ENCODE peak calls at places on chromosomes 6 and 20, in four cellular contexts. Y is GM12878, Q is K562, X is H1. N is an unnamed sample.

GRCh38 chr6:44456070-44456965 is 68.8 kb downstream of the CDC5L start:
- DNase-seq in Y (no peak), Q (peak; percentile 82), X (no peak), N (peak; percentile 61)

GRCh38 chr20:6919792-6920468 is 152.4 kb downstream of the BMP2 start:
- DNase-seq in Y (no peak), Q (no peak), X (no peak), N (no peak)

GRCh38 chr20:44491635-44492395 is 16.1 kb downstream of the TTPAL start:
- DNase-seq in Y (no peak), Q (no peak), X (no peak), N (no peak)

GRCh38 chr6:136323431-136324112 is 33.9 kb upstream of the BCLAF1 start:
- DNase-seq in Y (no peak), Q (no peak), X (no peak), N (no peak)

GRCh38 chr20:843908-844307 is 10.4 kb downstream of the FAM110A start:
- DNase-seq in Y (no peak), Q (no peak), X (no peak), N (no peak)

GRCh38 chr6:85675030-85675819 is 32.5 kb upstream of the SYNCRIP start:
- DNase-seq in Y (no peak), Q (no peak), X (no peak), N (no peak)

GRCh38 chr20:16052406-16052805 is 520.8 kb downstream of the KIF16B start:
- DNase-seq in Y (no peak), Q (no peak), X (no peak), N (no peak)

GRCh38 chr20:4082406-4083102 is 67.2 kb upstream of the RNF24 start:
- DNase-seq in Y (peak; percentile 59), Q (peak; percentile 73), X (no peak), N (peak; percentile 89)

GRCh38 chr20:62921119-62921687 is 5.1 kb downstream of the DIDO1 start:
- DNase-seq in Y (no peak), Q (peak; percentile 43), X (no peak), N (peak; percentile 88)

GRCh38 chr6:124040655-124041054 is 237.0 kb downstream of the NKAIN2 start:
- DNase-seq in Y (no peak), Q (no peak), X (no peak), N (no peak)

GRCh38 chr20:57871237-57871632 is 161.4 kb upstream of the PMEPA1 start:
- DNase-seq in Y (no peak), Q (no peak), X (no peak), N (no peak)
- TF ChIP-seq RFX5 in Y (no peak), Q (no peak), X (no peak), N (no peak)

GRCh38 chr20:32603046-32603726 is 18.1 kb upstream of the NOL4L start:
- DNase-seq in Y (no peak), Q (no peak), X (no peak), N (no peak)
- TF ChIP-seq EP300 in Y (no peak), Q (no peak), X (no peak), N (no peak)

GRCh38 chr6:28646650-28647049 is 121.0 kb downstream of the GPX5 start:
- DNase-seq in Y (no peak), Q (no peak), X (no peak), N (no peak)

GRCh38 chr6:28643017-28643740 is 117.5 kb downstream of the GPX5 start:
- DNase-seq in Y (peak; percentile 36), Q (peak; percentile 36), X (peak; percentile 70), N (peak; percentile 69)

GRCh38 chr6:28651161-28651560 is 125.5 kb downstream of the GPX5 start:
- DNase-seq in Y (no peak), Q (no peak), X (no peak), N (no peak)

GRCh38 chr6:28648878-28649375 is 123.2 kb downstream of the GPX5 start:
- DNase-seq in Y (no peak), Q (no peak), X (no peak), N (no peak)

GRCh38 chr6:28648035-28648877 is 122.6 kb downstream of the GPX5 start:
- DNase-seq in Y (peak; percentile 77), Q (peak; percentile 36), X (peak; percentile 62), N (peak; percentile 81)
- TF ChIP-seq ATF3 in Y (no peak), Q (no peak), X (no peak), N (no peak)

DNA sequence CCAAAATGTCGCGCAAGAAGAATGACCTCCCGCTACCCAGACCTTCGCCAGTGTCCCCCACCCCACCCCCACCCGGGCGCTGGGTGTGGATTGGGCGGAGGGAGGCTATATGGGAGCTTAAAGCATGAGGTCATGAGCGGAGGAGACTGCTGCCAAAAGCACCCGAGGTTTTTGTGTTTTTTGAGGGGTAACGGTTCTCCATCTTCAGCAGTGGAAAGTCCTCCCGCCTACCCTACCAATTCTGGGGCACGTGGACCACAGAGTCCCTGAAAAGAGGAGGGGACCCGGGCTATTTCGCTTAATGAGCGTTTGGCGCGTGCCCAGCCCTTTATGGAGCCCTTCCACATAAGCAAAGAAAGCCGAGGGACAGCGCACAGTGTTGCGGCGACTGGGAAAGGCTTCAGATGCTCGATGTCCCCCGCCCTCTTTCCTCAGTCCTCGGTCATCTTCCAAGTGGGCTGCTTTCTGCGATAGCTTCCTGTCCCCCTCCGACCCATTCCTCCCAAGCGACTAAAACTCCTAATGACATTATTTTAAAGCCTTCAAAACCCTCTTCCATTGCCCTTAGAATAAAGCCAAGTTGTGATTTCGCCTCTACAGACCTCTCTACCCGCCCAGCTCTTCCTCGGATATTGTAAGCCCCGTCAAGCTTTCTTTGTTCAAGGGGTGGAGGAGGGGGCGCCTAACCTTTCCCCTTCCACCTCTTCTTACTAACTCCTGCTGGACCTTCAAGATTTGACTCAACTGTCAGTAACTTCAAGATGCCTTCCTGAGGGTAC is 2.1 kb upstream of the TRERF1 start:
- DNase-seq in Y (no peak), Q (no peak), X (no peak), N (no peak)
- TF ChIP-seq RFX5 in Y (no peak), Q (no peak), X (no peak), N (no peak)

DNA sequence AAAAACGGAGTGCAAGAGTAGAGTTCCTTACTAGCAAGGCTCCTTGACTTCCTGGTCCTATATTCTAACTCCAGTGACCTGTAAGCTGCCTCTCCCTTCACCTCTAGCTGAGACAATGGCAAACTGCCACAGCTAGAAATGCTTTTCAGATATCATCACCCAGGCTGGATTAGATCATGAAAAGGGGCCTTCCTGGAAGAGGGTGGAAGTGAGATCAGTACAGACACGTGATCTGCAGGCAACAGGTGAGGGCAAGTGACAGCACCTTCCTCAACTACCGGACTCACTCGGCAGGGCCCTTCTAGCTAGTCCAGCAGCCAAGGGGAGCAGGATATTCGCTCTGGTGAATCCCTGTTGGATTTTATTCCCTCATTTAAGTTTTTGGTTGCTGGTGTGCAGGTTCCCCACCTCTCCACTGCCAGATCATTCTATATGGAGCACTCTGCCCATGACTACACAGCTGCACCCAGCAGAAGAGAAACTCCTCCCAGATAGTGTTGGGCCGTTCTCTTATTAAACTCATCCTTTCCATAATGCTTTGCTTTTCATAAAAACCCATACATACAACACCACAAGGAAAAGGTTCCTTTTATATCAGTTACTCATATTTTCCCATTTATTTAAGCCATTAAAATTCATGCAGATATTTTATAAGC is 26.4 kb upstream of the FAM83C start:
- DNase-seq in Y (no peak), Q (no peak), X (no peak), N (peak; percentile 71)
- TF ChIP-seq EP300 in Y (no peak), Q (no peak), X (no peak), N (no peak)

DNA sequence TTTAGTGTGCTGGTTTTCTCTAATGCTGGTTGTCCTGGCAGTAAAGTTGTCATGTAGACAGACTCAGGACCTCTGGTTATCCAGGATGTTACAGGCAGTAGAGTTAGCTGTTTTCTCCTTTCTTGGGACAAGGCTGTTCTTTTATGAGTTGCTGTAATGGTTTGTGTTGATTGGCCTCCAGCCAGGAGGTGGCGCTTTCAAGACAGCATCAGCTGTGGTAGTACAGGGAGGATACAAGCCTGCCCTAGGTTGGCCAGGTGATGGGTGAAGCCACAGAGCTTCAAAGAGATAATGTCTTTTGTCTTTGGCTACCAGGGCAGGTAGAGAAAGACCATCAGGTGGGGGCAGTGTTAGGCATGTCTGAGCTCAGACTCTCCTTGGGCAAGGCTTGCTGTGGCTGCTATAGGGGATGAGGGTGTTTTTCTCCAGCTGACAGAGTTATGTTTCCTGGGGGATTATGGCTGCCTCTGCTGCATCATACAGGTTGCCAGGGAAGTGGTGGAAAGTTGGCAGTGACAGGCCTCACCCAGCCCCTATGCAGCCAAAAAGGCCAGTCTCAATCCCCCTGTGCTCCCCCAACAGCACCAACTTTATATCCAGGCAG is 127.2 kb upstream of the TAB2 start:
- DNase-seq in Y (no peak), Q (no peak), X (peak; percentile 46), N (peak; percentile 48)
- TF ChIP-seq ATF3 in Y (no peak), Q (no peak), X (no peak), N (no peak)

N was measured in HepG2.